ENCODE peak calls at places on chromosomes 5 and 9, in eight cellular contexts. H, V, R, O, Z, T, G and U are unnamed samples.

GRCh38 chr5:149217096-149217801 is 54.4 kb upstream of the AFAP1L1 start:
- DNase-seq in R (no peak), Z (no peak), V (no peak), H (no peak), T (no peak), G (no peak), O (no peak), U (no peak)

GRCh38 chr9:35114113-35114847 is 1.4 kb downstream of the ATOSB start:
- DNase-seq in Z (peak), H (peak), G (peak), V (peak), R (peak), O (peak), T (peak), U (peak)

GRCh38 chr5:80941496-80941895 is 18.7 kb upstream of the RASGRF2 start:
- DNase-seq in V (no peak), H (no peak), G (no peak), T (no peak), Z (no peak), R (no peak), O (no peak), U (no peak)

GRCh38 chr5:5209101-5209500 is 69.0 kb downstream of the ADAMTS16 start:
- DNase-seq in T (no peak), Z (no peak), V (no peak), O (no peak), H (no peak), G (no peak), R (no peak), U (no peak)

GRCh38 chr5:96716007-96716406 is 53.8 kb downstream of the CAST start:
- DNase-seq in V (no peak), Z (no peak), G (no peak), R (no peak), T (no peak), H (no peak), O (no peak), U (no peak)

GRCh38 chr9:16516887-16517286 is 353.6 kb downstream of the BNC2 start:
- DNase-seq in G (peak), Z (no peak), O (no peak), H (no peak), R (no peak), V (no peak), T (no peak), U (no peak)

GRCh38 chr9:89605181-89606048 is 603 bp downstream of the GADD45G start:
- DNase-seq in H (peak), T (peak), V (peak), O (peak), G (peak), Z (no peak), R (no peak), U (peak)

GRCh38 chr5:88544616-88545150 is 276.0 kb upstream of the TMEM161B start:
- DNase-seq in R (no peak), T (no peak), V (no peak), H (no peak), G (no peak), Z (no peak), O (no peak), U (no peak)

GRCh38 chr5:75331-76320 is 16.3 kb upstream of the PLEKHG4B start:
- DNase-seq in O (no peak), R (no peak), H (no peak), G (no peak), T (no peak), V (no peak), Z (peak), U (no peak)

GRCh38 chr9:106110483-106110882 is 416.1 kb downstream of the TMEM38B start:
- DNase-seq in Z (no peak), O (no peak), G (no peak), R (no peak), H (no peak), T (no peak), V (no peak), U (no peak)

GRCh38 chr9:132986114-132986513 is 7.6 kb downstream of the GFI1B start:
- DNase-seq in V (no peak), T (no peak), Z (no peak), G (no peak), H (no peak), O (no peak), R (no peak), U (no peak)

GRCh38 chr5:126274396-126274795 is 148.8 kb upstream of the GRAMD2B start:
- DNase-seq in V (no peak), Z (no peak), R (no peak), H (no peak), G (no peak), T (no peak), O (no peak), U (no peak)

GRCh38 chr9:98140503-98140902 is 21.5 kb upstream of the TRIM14 start:
- DNase-seq in O (no peak), Z (no peak), H (no peak), R (no peak), V (no peak), T (no peak), G (no peak), U (no peak)

GRCh38 chr9:78940121-78940855 is 631.5 kb upstream of the TLE4 start:
- DNase-seq in H (no peak), T (no peak), V (no peak), G (no peak), Z (no peak), O (no peak), R (no peak), U (no peak)

GRCh38 chr9:124808246-124808956 is 31.5 kb downstream of the OLFML2A start:
- DNase-seq in O (no peak), H (no peak), R (no peak), G (no peak), Z (no peak), V (no peak), T (no peak), U (no peak)

GRCh38 chr5:58072202-58072791 is 387.6 kb downstream of the PLK2 start:
- DNase-seq in R (no peak), H (no peak), O (no peak), G (no peak), T (no peak), Z (no peak), V (no peak), U (no peak)

GRCh38 chr5:55593115-55593472 is 58.3 kb upstream of the PLPP1 start:
- DNase-seq in R (no peak), G (no peak), O (no peak), T (no peak), Z (no peak), V (no peak), H (no peak), U (no peak)

GRCh38 chr9:78515108-78515507 is 218.2 kb downstream of the PSAT1 start:
- DNase-seq in R (no peak), H (no peak), O (no peak), T (no peak), Z (no peak), V (no peak), G (no peak), U (no peak)

GRCh38 chr5:122067330-122067885 is 10.7 kb downstream of the LOX start:
- DNase-seq in G (no peak), V (no peak), T (no peak), R (no peak), H (no peak), Z (no peak), O (no peak), U (no peak)

GRCh38 chr5:31270396-31270795 is 76.9 kb downstream of the CDH6 start:
- DNase-seq in H (no peak), T (no peak), Z (no peak), O (no peak), V (no peak), R (no peak), G (peak), U (no peak)

GRCh38 chr9:124285903-124286291 is 28.1 kb downstream of the NEK6 start:
- DNase-seq in O (peak), V (no peak), R (no peak), G (peak), T (no peak), Z (peak), H (peak), U (peak)

GRCh38 chr5:15388856-15389255 is 111.1 kb upstream of the FBXL7 start:
- DNase-seq in V (no peak), R (no peak), Z (no peak), H (no peak), T (no peak), O (no peak), G (no peak), U (no peak)

GRCh38 chr5:111337133-111337532 is 112.9 kb downstream of the CAMK4 start:
- DNase-seq in V (no peak), Z (no peak), O (no peak), H (no peak), R (no peak), T (no peak), G (no peak), U (no peak)

GRCh38 chr9:1979815-1980367 is 35.3 kb upstream of the SMARCA2 start:
- DNase-seq in G (peak), Z (no peak), O (peak), H (no peak), R (no peak), T (no peak), V (no peak), U (no peak)

GRCh38 chr5:27682600-27682999 is 644.2 kb upstream of the CDH9 start:
- DNase-seq in G (no peak), Z (no peak), T (no peak), R (no peak), V (no peak), O (no peak), H (no peak), U (no peak)

GRCh38 chr9:120711841-120712538 is 2.3 kb downstream of the MEGF9 start:
- DNase-seq in O (no peak), R (no peak), G (no peak), H (no peak), V (no peak), Z (no peak), T (no peak), U (no peak)

GRCh38 chr9:127835930-127836586 is 18.4 kb downstream of the ENG start:
- DNase-seq in O (peak), R (no peak), Z (no peak), V (peak), H (no peak), T (no peak), G (peak), U (peak)

GRCh38 chr5:78295035-78295961 is 800 bp upstream of the AP3B1 start:
- DNase-seq in O (peak), Z (no peak), T (peak), V (no peak), H (peak), R (peak), G (no peak), U (peak)

DNA sequence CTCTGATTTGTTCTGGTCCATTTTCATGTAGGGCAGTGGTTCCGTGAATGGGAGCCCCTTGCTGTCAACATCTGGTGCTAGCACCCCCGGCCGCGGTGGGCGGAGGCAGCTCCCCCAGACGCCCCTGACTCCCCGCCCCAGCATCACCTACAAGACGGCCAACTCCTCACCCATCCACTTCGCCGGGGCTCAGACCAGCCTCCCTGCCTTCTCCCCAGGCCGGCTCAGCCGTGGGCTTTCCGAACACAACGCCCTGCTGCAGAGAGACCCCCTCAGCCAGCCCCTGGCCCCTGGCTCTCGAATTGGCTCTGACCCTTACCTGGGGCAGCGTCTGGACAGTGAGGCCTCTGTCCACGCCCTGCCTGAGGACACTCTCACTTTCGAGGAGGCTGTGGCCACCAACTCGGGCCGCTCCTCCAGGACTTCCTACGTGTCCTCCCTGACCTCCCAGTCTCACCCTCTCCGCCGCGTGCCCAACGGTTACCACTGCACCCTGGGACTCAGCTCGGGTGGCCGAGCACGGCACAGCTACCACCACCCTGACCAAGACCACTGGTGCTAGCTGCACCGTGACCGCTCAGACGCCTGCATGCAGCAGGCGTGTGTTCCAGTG is 244.0 kb downstream of the CACNA1B start:
- DNase-seq in R (no peak), V (no peak), G (no peak), T (no peak), Z (no peak), O (no peak), H (no peak), U (no peak)
- TF ChIP-seq CTCF in R (no peak), V (no peak), G (no peak), T (no peak), Z (no peak), O (no peak), H (no peak), U (no peak)

DNA sequence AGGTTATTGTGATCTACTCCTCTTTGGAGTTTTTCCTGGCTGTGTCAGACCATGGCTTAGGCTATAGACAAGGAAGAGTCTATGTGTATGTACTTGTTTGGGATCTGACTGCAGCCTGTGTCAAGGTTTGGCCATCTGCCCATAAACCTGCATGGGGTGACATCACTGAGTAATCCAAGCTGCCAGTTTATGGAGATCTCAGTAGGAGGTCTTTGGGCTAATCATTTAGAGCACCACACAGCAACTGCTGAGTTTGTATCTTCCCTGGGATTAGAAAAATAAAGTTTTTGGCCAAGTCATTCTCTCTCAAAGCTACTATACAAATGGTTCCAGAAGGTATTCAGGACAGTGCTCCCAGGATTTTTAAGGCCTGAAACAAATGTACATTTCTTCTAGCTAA is 65.5 kb upstream of the HSPB3 start:
- DNase-seq in Z (no peak), G (peak), H (no peak), R (no peak), O (no peak), V (no peak), T (no peak), U (no peak)
- H3K27ac ChIP-seq in Z (no peak), G (no peak), H (no peak), R (no peak), O (no peak), V (no peak), T (no peak), U (no peak)

GRCh38 chr5:93620487-93621339 is 37.7 kb downstream of the NR2F1 start:
- DNase-seq in V (no peak), H (peak), O (peak), T (peak), Z (no peak), G (peak), R (peak), U (peak)
- TF ChIP-seq CTCF in V (no peak), H (no peak), O (no peak), T (no peak), Z (peak), G (peak), R (peak), U (no peak)

GRCh38 chr5:151662805-151663204 is 23.9 kb downstream of the SPARC start:
- DNase-seq in H (no peak), V (no peak), G (no peak), Z (no peak), R (no peak), T (no peak), O (no peak), U (no peak)
- H3K27ac ChIP-seq in H (no peak), V (peak), G (peak), Z (peak), R (no peak), T (no peak), O (no peak), U (peak)

GRCh38 chr9:122832194-122832593 is 3.8 kb upstream of the PDCL start:
- DNase-seq in T (no peak), H (no peak), V (no peak), O (no peak), G (no peak), Z (no peak), R (no peak), U (no peak)

GRCh38 chr9:122837266-122837850 is 9.0 kb upstream of the PDCL start:
- DNase-seq in O (no peak), Z (no peak), H (no peak), R (no peak), V (no peak), G (no peak), T (no peak), U (no peak)

GRCh38 chr9:122835313-122835731 is 6.9 kb upstream of the PDCL start:
- DNase-seq in H (no peak), Z (no peak), O (no peak), R (peak), G (no peak), V (no peak), T (peak), U (no peak)
- TF ChIP-seq CTCF in H (no peak), Z (no peak), O (no peak), R (peak), G (no peak), V (no peak), T (no peak), U (no peak)